ENCODE peak calls at places on chromosome 5, in four cellular contexts. L is NCI-H2081, I is IMR-90, R is GM18507. B is an unnamed sample.

GRCh38 chr5:59533730-59534108 is 359.8 kb downstream of the PDE4D start:
- DNase-seq in I (no peak), L (no peak), R (no peak), B (no peak)

GRCh38 chr5:1523793-1524480 is at the start of gene LPCAT1:
- DNase-seq in R (peak; percentile 72), L (peak; percentile 89), I (peak; percentile 60), B (peak; percentile 77)

GRCh38 chr5:162230348-162230747 is 162.8 kb downstream of the GABRG2 start:
- DNase-seq in I (no peak), R (no peak), L (no peak), B (no peak)

GRCh38 chr5:45521067-45521466 is 175.1 kb downstream of the HCN1 start:
- DNase-seq in I (peak; percentile 1), L (peak; percentile 58), R (no peak), B (no peak)

GRCh38 chr5:172052454-172053236 is 46.2 kb upstream of the FBXW11 start:
- DNase-seq in L (no peak), I (peak; percentile 86), R (no peak), B (no peak)

GRCh38 chr5:68846828-68847227 is 247.0 kb upstream of the SLC30A5 start:
- DNase-seq in L (no peak), R (no peak), I (no peak), B (no peak)

GRCh38 chr5:2802693-2803365 is 51.4 kb upstream of the IRX2 start:
- DNase-seq in R (no peak), I (no peak), L (no peak), B (no peak)

GRCh38 chr5:78701795-78702406 is 53.3 kb upstream of the LHFPL2 start:
- DNase-seq in I (no peak), R (no peak), L (no peak), B (no peak)

GRCh38 chr5:75239681-75240080 is 3.0 kb upstream of the ANKRD31 start:
- DNase-seq in I (no peak), R (no peak), L (no peak), B (no peak)

GRCh38 chr5:139215176-139215975 is 17.2 kb upstream of the SIL1 start:
- DNase-seq in L (no peak), R (no peak), I (no peak), B (no peak)

GRCh38 chr5:26205146-26205545 is 833.2 kb downstream of the CDH9 start:
- DNase-seq in I (no peak), R (no peak), L (no peak), B (no peak)

GRCh38 chr5:171845040-171845439 is 59.4 kb downstream of the SMIM23 start:
- DNase-seq in I (no peak), R (no peak), L (no peak), B (no peak)

GRCh38 chr5:178182158-178182876 is 4.9 kb downstream of the GMCL2 start:
- DNase-seq in I (no peak), L (no peak), R (no peak), B (no peak)

GRCh38 chr5:176901260-176902101 is 2.3 kb upstream of the HK3 start:
- DNase-seq in L (no peak), I (peak; percentile 15), R (peak; percentile 30), B (no peak)

GRCh38 chr5:119373449-119373858 is 17.6 kb downstream of the TNFAIP8 start:
- DNase-seq in R (no peak), I (no peak), L (no peak), B (no peak)

GRCh38 chr5:139075066-139076050 is 122.8 kb downstream of the SIL1 start:
- DNase-seq in I (no peak), R (no peak), L (no peak), B (no peak)

GRCh38 chr5:59020611-59021285 is 437.9 kb downstream of the RAB3C start:
- DNase-seq in L (no peak), I (peak; percentile 35), R (no peak), B (no peak)

GRCh38 chr5:116848974-116849586 is 274.5 kb upstream of the SEMA6A start:
- DNase-seq in I (no peak), L (no peak), R (no peak), B (no peak)

GRCh38 chr5:78920604-78921003 is 64.5 kb downstream of the ARSB start:
- DNase-seq in I (peak; percentile 71), L (no peak), R (no peak), B (no peak)

GRCh38 chr5:35229076-35230042 is 928 bp downstream of the PRLR start:
- DNase-seq in R (no peak), L (no peak), I (no peak), B (no peak)

GRCh38 chr5:132052520-132052919 is 7.9 kb upstream of the IL3 start:
- DNase-seq in I (no peak), R (no peak), L (no peak), B (no peak)

GRCh38 chr5:129966071-129966470 is 61.8 kb downstream of the CHSY3 start:
- DNase-seq in L (no peak), I (no peak), R (no peak), B (no peak)

GRCh38 chr5:165906879-165907278 is 2384.6 kb upstream of the WWC1 start:
- DNase-seq in L (no peak), I (no peak), R (no peak), B (no peak)

GRCh38 chr5:179393078-179393477 is 47.8 kb upstream of the ADAMTS2 start:
- DNase-seq in L (no peak), R (no peak), I (peak; percentile 80), B (no peak)

GRCh38 chr5:170752257-170753215 is 31.0 kb upstream of the GABRP start:
- DNase-seq in L (peak; percentile 47), I (no peak), R (no peak), B (no peak)

GRCh38 chr5:178389031-178389729 is 156.6 kb upstream of the PHYKPL start:
- DNase-seq in R (no peak), L (no peak), I (no peak), B (no peak)

GRCh38 chr5:139592289-139592688 is 31.1 kb downstream of the UBE2D2 start:
- DNase-seq in R (no peak), I (no peak), L (no peak), B (no peak)

GRCh38 chr5:149333711-149334443 is 11.4 kb upstream of the GRPEL2 start:
- DNase-seq in R (no peak), I (peak; percentile 56), L (no peak), B (no peak)

GRCh38 chr5:68071731-68072130 is 143.8 kb upstream of the PIK3R1 start:
- DNase-seq in I (no peak), R (no peak), L (no peak), B (no peak)

B was measured in effector memory CD8-positive, alpha-beta T cell.